ENCODE peak calls at places on chromosomes 16 and 17, in four cellular contexts. U, J, M and O are unnamed samples.

GRCh38 chr17:47714773-47715396 is 18.2 kb upstream of the TBX21 start:
- DNase-seq in J (no peak), U (no peak), M (no peak), O (no peak)

GRCh38 chr16:27314161-27314723 is 468 bp downstream of the IL4R start:
- DNase-seq in U (peak), M (peak), J (peak), O (peak)

GRCh38 chr16:11639008-11639562 is 29.2 kb upstream of the SNN start:
- DNase-seq in U (no peak), M (no peak), J (no peak), O (no peak)

GRCh38 chr16:49953090-49953489 is 71.9 kb upstream of the CNEP1R1 start:
- DNase-seq in M (no peak), J (no peak), U (no peak), O (no peak)

GRCh38 chr16:7185689-7186088 is 147.0 kb upstream of the RBFOX1 start:
- DNase-seq in J (no peak), U (no peak), M (no peak), O (no peak)

GRCh38 chr16:71205482-71206131 is 24.9 kb downstream of the HYDIN start:
- DNase-seq in U (no peak), M (no peak), J (no peak), O (no peak)

GRCh38 chr16:89191033-89191900 is 9.1 kb downstream of the SLC22A31 start:
- DNase-seq in U (no peak), M (no peak), J (no peak), O (no peak)

GRCh38 chr17:5826384-5826783 is 242.1 kb upstream of the NLRP1 start:
- DNase-seq in J (no peak), U (no peak), M (peak), O (no peak)

GRCh38 chr17:35804658-35805192 is 4.6 kb upstream of the TAF15 start:
- DNase-seq in J (peak), M (peak), U (peak), O (peak)

GRCh38 chr16:53899471-53899870 is 195.5 kb downstream of the FTO start:
- DNase-seq in U (no peak), M (no peak), J (no peak), O (no peak)

GRCh38 chr16:30958164-30959083 is 870 bp downstream of the SETD1A start:
- DNase-seq in U (no peak), J (no peak), M (peak), O (no peak)

GRCh38 chr17:36977066-36977465 is 28.3 kb downstream of the AATF start:
- DNase-seq in M (no peak), J (no peak), U (no peak), O (no peak)

GRCh38 chr17:78996781-78997201 is 12.8 kb downstream of the CANT1 start:
- DNase-seq in J (no peak), U (no peak), M (no peak), O (no peak)

GRCh38 chr16:64841482-64841881 is 280.4 kb downstream of the CDH11 start:
- DNase-seq in U (no peak), M (no peak), J (no peak), O (no peak)

GRCh38 chr17:71438631-71439146 is 682.1 kb upstream of the SOX9 start:
- DNase-seq in M (peak), U (peak), J (peak), O (peak)

GRCh38 chr16:77782694-77783093 is 5.7 kb upstream of the VAT1L start:
- DNase-seq in J (no peak), U (no peak), M (peak), O (no peak)

GRCh38 chr16:72066747-72067146 is 3.7 kb downstream of the HPR start:
- DNase-seq in U (no peak), M (peak), J (peak), O (peak)

GRCh38 chr17:34443832-34444469 is 80.9 kb upstream of the CCL1 start:
- DNase-seq in J (no peak), U (no peak), M (no peak), O (no peak)

GRCh38 chr17:27640790-27641189 is 9.8 kb downstream of the LGALS9 start:
- DNase-seq in J (no peak), M (peak), U (no peak), O (no peak)

GRCh38 chr16:87780385-87780989 is 14.7 kb upstream of the KLHDC4 start:
- DNase-seq in M (peak), J (no peak), U (no peak), O (no peak)

GRCh38 chr16:87368029-87368765 is 15.4 kb downstream of the FBXO31 start:
- DNase-seq in U (no peak), J (no peak), M (no peak), O (no peak)

GRCh38 chr17:35243459-35244204 is 760 bp downstream of the SLFN5 start:
- DNase-seq in M (peak), J (no peak), U (peak), O (peak)

GRCh38 chr16:87839542-87840461 is 29.5 kb downstream of the SLC7A5 start:
- DNase-seq in J (no peak), M (no peak), U (no peak), O (no peak)

GRCh38 chr17:40283662-40284061 is 4.0 kb upstream of the CDC6 start:
- DNase-seq in U (peak), J (peak), M (peak), O (peak)

GRCh38 chr17:16573466-16573865 is 4.5 kb upstream of the ZNF287 start:
- DNase-seq in J (no peak), U (no peak), M (no peak), O (no peak)

GRCh38 chr16:11224894-11225676 is 30.9 kb downstream of the SOCS1 start:
- DNase-seq in U (no peak), M (peak), J (no peak), O (no peak)

GRCh38 chr17:64016248-64016784 is 4.1 kb downstream of the ICAM2 start:
- DNase-seq in J (no peak), U (no peak), M (no peak), O (no peak)
- TF ChIP-seq CTCF in J (peak), U (no peak), M (no peak), O (peak)

DNA sequence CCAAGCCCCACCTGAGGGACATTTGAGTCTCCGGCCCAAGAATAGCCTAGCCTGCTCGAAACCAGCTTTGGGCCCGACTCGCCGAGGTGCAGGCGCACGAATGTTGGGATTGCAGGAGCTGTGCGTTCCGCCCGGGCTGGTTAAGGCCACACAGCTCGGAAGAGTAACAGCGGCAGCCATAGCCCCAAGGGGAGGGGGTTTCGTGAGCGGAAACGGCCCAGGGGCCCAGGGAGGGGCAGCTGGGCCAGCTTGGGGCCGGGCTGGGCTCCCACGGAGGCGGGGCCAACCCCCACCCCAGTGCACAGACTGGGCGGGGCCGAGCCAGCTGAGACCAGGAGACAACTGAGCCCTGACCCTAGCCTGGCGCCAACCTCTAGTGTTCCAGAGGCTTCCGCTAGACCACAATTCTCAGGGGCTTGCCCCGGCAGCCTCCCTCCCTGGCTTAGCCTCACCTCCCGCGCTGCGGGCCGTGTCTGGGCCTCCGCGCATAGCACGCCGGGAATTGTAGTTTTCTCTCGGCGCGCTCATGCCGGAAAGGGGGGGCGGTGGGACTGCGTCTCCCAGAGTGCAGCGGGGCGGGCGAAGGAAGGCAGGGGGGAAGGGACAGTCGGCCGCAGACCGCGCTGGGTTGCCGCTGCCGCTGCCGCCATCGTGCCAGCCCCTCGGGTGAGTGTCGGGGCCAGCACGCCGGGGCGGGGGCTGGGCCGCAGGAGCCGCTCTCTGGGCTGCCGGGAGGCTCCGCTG is at the start of gene NUTF2:
- DNase-seq in M (peak), U (no peak), J (peak), O (no peak)
- TF ChIP-seq CTCF in M (no peak), U (no peak), J (no peak), O (no peak)

GRCh38 chr16:14015948-14016347 is 55.2 kb upstream of the MRTFB start:
- DNase-seq in U (peak), J (peak), M (peak), O (peak)
- TF ChIP-seq CTCF in U (no peak), J (no peak), M (no peak), O (no peak)

GRCh38 chr16:2204727-2205103 is 539 bp upstream of the MLST8 start:
- DNase-seq in U (no peak), M (no peak), J (no peak), O (no peak)

GRCh38 chr16:2206420-2206779 is 1.1 kb downstream of the MLST8 start:
- DNase-seq in U (no peak), M (no peak), J (no peak), O (no peak)

GRCh38 chr16:2206780-2207433 is 1.7 kb downstream of the MLST8 start:
- DNase-seq in M (no peak), U (no peak), J (no peak), O (no peak)

GRCh38 chr16:2205967-2206313 is 686 bp downstream of the MLST8 start:
- DNase-seq in M (no peak), U (no peak), J (no peak), O (no peak)

GRCh38 chr16:2205104-2205966 is at the start of gene MLST8:
- DNase-seq in U (no peak), J (peak), M (peak), O (peak)
- TF ChIP-seq CTCF in U (no peak), J (no peak), M (peak), O (no peak)

GRCh38 chr16:68324780-68325357 is 14.1 kb downstream of the PRMT7 start:
- DNase-seq in U (no peak), M (no peak), J (no peak), O (no peak)

GRCh38 chr16:68328151-68328859 is 17.5 kb downstream of the PRMT7 start:
- DNase-seq in M (peak), J (peak), U (peak), O (peak)

GRCh38 chr16:68332411-68333121 is 21.7 kb downstream of the PRMT7 start:
- DNase-seq in U (no peak), M (peak), J (peak), O (no peak)

GRCh38 chr16:68331879-68332410 is 21.1 kb downstream of the PRMT7 start:
- DNase-seq in J (peak), M (peak), U (peak), O (no peak)

DNA sequence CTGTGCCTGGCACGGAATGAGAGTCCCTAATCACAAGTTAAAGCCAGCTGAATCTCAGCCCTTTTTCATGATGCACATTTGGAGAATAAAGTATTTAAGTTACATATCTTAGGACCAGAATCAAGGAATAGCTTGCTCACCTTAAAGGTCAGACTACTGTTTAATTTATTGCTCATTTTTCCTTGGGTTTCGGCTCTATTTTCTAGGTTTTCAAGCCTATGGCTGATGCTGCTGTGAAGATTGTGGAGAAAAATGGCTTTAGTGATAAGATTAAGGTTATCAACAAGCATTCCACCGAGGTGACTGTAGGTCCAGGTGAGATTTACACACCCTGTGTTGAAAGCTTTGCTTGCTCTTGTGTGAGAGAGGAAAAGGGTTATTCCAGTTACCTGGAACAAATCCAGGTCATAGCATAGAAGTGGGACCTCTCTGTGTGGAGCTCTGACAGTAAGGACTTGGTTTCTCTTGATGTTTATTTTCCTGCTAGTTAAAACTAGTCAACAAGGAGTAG is 18.1 kb downstream of the PRMT7 start:
- DNase-seq in U (no peak), M (no peak), J (no peak), O (no peak)
- TF ChIP-seq CTCF in U (no peak), M (no peak), J (no peak), O (no peak)

GRCh38 chr17:82452162-82452561 is 1.6 kb upstream of the CYBC1 start:
- DNase-seq in M (no peak), J (no peak), U (no peak), O (no peak)

GRCh38 chr17:82446649-82447048 is 3.9 kb downstream of the CYBC1 start:
- DNase-seq in J (no peak), M (no peak), U (no peak), O (no peak)

GRCh38 chr17:82449883-82450356 is 632 bp downstream of the CYBC1 start:
- DNase-seq in U (no peak), J (no peak), M (no peak), O (no peak)

GRCh38 chr17:82449136-82449882 is 1.2 kb downstream of the CYBC1 start:
- DNase-seq in M (no peak), U (no peak), J (no peak), O (no peak)

DNA sequence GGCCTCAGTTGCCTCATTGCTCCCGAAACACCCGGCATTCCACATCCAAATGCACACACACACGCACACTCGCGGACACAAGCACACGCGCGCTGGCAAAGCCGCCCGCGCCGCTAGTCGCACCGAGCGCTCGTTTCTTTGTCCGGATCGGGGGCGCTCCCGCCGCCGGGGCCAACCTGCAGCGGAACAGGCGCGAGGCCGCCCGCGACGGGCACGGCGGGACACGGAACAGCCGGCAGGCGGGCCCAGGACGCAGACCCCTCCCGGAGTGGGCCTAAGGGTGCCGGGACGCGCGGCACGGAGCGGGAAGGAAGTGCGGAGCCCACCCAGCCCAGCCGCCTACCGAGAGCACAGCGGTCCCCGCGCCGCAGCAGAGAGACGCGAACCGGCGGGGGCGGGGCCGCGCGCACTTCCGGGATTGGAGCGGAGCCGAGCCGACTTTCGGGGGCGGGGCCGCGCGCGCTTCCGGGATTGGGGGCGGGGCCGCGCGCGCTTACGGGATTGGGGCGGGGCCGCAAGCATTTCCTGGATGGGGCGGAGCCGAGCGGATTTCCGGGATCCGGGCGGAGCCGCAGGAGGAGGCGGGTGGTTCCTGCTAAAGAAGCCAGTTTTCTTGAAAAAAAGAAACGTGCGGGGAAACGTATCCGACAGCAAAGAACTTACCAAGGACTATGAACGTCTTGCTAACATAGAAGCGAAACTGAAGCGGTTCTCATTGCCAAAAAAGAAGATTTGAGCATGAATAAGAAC is at the start of gene CYBC1:
- DNase-seq in M (peak), U (peak), J (peak), O (peak)
- TF ChIP-seq CTCF in M (no peak), U (no peak), J (no peak), O (no peak)

GRCh38 chr17:1515640-1516402 is 591 bp downstream of the INPP5K start:
- DNase-seq in U (peak), J (peak), M (peak), O (peak)
- TF ChIP-seq CTCF in U (peak), J (peak), M (peak), O (peak)

DNA sequence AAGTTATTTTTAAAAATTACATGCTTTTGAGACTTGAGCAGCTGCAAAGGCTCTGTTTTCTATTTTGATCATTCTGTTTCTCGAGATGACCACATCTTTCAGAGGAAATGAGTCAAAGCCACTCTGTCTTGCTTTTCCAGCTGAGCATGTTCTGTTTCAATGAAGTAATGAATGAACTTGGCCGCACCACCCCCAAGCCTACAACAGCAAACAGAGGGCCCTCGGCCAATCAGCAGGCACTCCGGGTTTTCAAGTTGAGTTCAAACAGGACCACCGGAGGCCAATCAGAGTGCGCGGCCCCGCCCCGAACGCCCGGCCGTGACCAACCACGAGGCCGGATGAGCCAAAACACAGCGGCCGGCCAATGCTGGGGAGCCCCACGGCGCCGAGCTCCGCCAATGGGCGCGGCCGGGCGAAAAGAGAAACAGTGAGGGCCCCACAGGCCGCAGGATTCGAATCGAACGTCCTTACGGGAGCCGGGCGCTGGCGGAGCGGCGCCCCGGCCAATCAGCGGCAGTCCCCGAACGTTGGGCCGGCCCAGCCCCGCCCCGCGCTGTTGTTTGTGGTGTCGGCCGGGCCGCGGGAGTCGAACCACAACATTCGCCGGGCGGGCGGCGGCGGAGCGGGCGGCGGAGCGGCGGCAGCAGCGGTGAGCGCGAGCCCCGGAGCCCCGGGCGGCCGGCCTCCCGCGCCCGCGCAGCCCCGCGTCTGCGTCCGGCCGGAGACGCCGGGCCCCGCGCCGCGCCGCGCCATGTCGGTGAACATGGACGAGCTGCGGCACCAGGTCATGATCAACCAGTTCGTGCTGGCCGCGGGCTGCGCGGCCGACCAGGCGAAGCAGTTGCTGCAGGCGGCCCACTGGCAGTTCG is at the start of gene UBALD2:
- DNase-seq in M (peak), J (peak), U (peak), O (peak)
- TF ChIP-seq CTCF in M (no peak), J (no peak), U (no peak), O (no peak)